ENCODE peak calls at places on chromosomes 12 and 14, in ten cellular contexts. C is GM06990; Z is NCI-H345; N is small intestine; S is Daoy; B is stimulated activated CD4-positive, alpha-beta T cell treated with anti-CD3 and anti-CD28 coated beads, Interleukin-12 subunit alpha, Interleukin-12 subunit beta, amount 100 ng/mL, for 48 hours; R is putamen; D is stimulated activated effector memory CD8-positive, alpha-beta T cell treated with anti-CD3 and anti-CD28 coated beads, Interleukin-12 subunit alpha, Interleukin-12 subunit beta, amount 100 ng/mL, for 72 hours; L is GM12865; Q is Calu3. X is an unnamed sample.

GRCh38 chr12:2118481-2119255 is 65.9 kb downstream of the CACNA1C start:
- DNase-seq in C (no peak), Z (no peak), N (no peak), S (no peak), B (no peak), R (no peak), D (no peak), L (no peak), Q (no peak), X (no peak)

GRCh38 chr12:57309420-57309819 is 58.4 kb upstream of the STAC3 start:
- DNase-seq in C (no peak), Z (no peak), N (no peak), S (no peak), B (no peak), R (no peak), D (no peak), L (no peak), Q (no peak), X (peak)

GRCh38 chr14:67515386-67516079 is 17.6 kb upstream of the PLEKHH1 start:
- DNase-seq in C (peak), Z (peak), N (peak), S (peak), B (no peak), R (no peak), D (peak), L (peak), Q (no peak), X (peak)

GRCh38 chr14:61147369-61147897 is 133.7 kb downstream of the TMEM30B start:
- DNase-seq in C (no peak), Z (no peak), N (no peak), S (peak), B (no peak), R (peak), D (no peak), L (no peak), Q (no peak), X (peak)

GRCh38 chr12:110281549-110282342 is 699 bp downstream of the ATP2A2 start:
- DNase-seq in C (peak), Z (peak), N (peak), S (peak), B (peak), R (peak), D (peak), L (peak), Q (peak), X (peak)

GRCh38 chr12:132571051-132571450 is 39.3 kb downstream of the LRCOL1 start:
- DNase-seq in C (no peak), Z (no peak), N (no peak), S (no peak), B (no peak), R (no peak), D (no peak), L (no peak), Q (no peak), X (no peak)

GRCh38 chr14:101480747-101481530 is 80.4 kb upstream of the DIO3 start:
- DNase-seq in C (no peak), Z (no peak), N (no peak), S (peak), B (no peak), R (no peak), D (no peak), L (no peak), Q (peak), X (peak)

GRCh38 chr14:36658091-36659009 is 3.3 kb upstream of the PAX9 start:
- DNase-seq in C (no peak), Z (peak), N (no peak), S (no peak), B (no peak), R (no peak), D (no peak), L (no peak), Q (no peak), X (no peak)

GRCh38 chr12:3135522-3136461 is 58.6 kb downstream of the TSPAN9 start:
- DNase-seq in C (peak), Z (peak), N (peak), S (peak), B (peak), R (peak), D (peak), L (peak), Q (peak), X (peak)

GRCh38 chr12:47636908-47637780 is 68.7 kb downstream of the RPAP3 start:
- DNase-seq in C (peak), Z (peak), N (peak), S (peak), B (peak), R (no peak), D (peak), L (peak), Q (peak), X (peak)

GRCh38 chr12:47762850-47763440 is 4.3 kb upstream of the RAPGEF3 start:
- DNase-seq in C (no peak), Z (no peak), N (no peak), S (no peak), B (no peak), R (no peak), D (no peak), L (no peak), Q (no peak), X (no peak)

GRCh38 chr12:31517994-31518393 is 72.9 kb downstream of the DENND5B start:
- DNase-seq in C (no peak), Z (peak), N (no peak), S (peak), B (no peak), R (no peak), D (no peak), L (no peak), Q (no peak), X (no peak)

GRCh38 chr14:64447890-64448667 is 17.2 kb upstream of the AKAP5 start:
- DNase-seq in C (no peak), Z (no peak), N (peak), S (no peak), B (no peak), R (no peak), D (no peak), L (no peak), Q (no peak), X (no peak)

GRCh38 chr14:104109731-104110361 is 24.3 kb downstream of the ASPG start:
- DNase-seq in C (no peak), Z (no peak), N (no peak), S (no peak), B (no peak), R (no peak), D (no peak), L (no peak), Q (no peak), X (no peak)

GRCh38 chr12:109131522-109132050 is 15.2 kb downstream of the ACACB start:
- DNase-seq in C (no peak), Z (no peak), N (no peak), S (no peak), B (no peak), R (no peak), D (no peak), L (no peak), Q (no peak), X (no peak)

GRCh38 chr14:23302290-23303225 is at the start of gene PPP1R3E:
- DNase-seq in C (peak), Z (peak), N (peak), S (peak), B (peak), R (peak), D (peak), L (peak), Q (peak), X (peak)

GRCh38 chr14:98798099-98798498 is 473.9 kb downstream of the BCL11B start:
- DNase-seq in C (no peak), Z (peak), N (peak), S (no peak), B (no peak), R (no peak), D (no peak), L (no peak), Q (no peak), X (no peak)

GRCh38 chr12:14256139-14256538 is 109.3 kb upstream of the ATF7IP start:
- DNase-seq in C (no peak), Z (no peak), N (no peak), S (peak), B (peak), R (no peak), D (no peak), L (peak), Q (no peak), X (peak)

GRCh38 chr12:67735868-67736267 is 87.3 kb downstream of the DYRK2 start:
- DNase-seq in C (no peak), Z (no peak), N (no peak), S (no peak), B (no peak), R (no peak), D (no peak), L (no peak), Q (no peak), X (no peak)

GRCh38 chr12:16863742-16864141 is 257.8 kb upstream of the LMO3 start:
- DNase-seq in C (no peak), Z (no peak), N (no peak), S (no peak), B (no peak), R (no peak), D (no peak), L (no peak), Q (no peak), X (no peak)

GRCh38 chr14:51236314-51236713 is 3.7 kb upstream of the TMX1 start:
- DNase-seq in C (no peak), Z (no peak), N (no peak), S (peak), B (no peak), R (no peak), D (no peak), L (no peak), Q (no peak), X (peak)

GRCh38 chr14:26867171-26867757 is 269.4 kb upstream of the NOVA1 start:
- DNase-seq in C (no peak), Z (peak), N (no peak), S (peak), B (no peak), R (peak), D (no peak), L (no peak), Q (no peak), X (peak)

GRCh38 chr14:80291099-80291498 is 79.8 kb upstream of the DIO2 start:
- DNase-seq in C (no peak), Z (no peak), N (no peak), S (no peak), B (no peak), R (no peak), D (no peak), L (no peak), Q (no peak), X (no peak)

GRCh38 chr14:69260979-69261605 is 1.1 kb downstream of the GALNT16 start:
- DNase-seq in C (peak), Z (peak), N (peak), S (peak), B (peak), R (no peak), D (peak), L (peak), Q (peak), X (peak)

GRCh38 chr14:105325716-105326567 is 11.4 kb downstream of the PACS2 start:
- DNase-seq in C (peak), Z (no peak), N (no peak), S (no peak), B (no peak), R (no peak), D (no peak), L (no peak), Q (no peak), X (no peak)

GRCh38 chr12:42790761-42791151 is 201.2 kb upstream of the PRICKLE1 start:
- DNase-seq in C (no peak), Z (no peak), N (no peak), S (peak), B (no peak), R (no peak), D (no peak), L (no peak), Q (peak), X (peak)

GRCh38 chr12:109555431-109556315 is 17.6 kb downstream of the MMAB start:
- DNase-seq in C (no peak), Z (no peak), N (no peak), S (no peak), B (no peak), R (no peak), D (no peak), L (no peak), Q (no peak), X (no peak)

GRCh38 chr14:39025810-39026627 is 77.0 kb downstream of the SEC23A start:
- DNase-seq in C (no peak), Z (no peak), N (no peak), S (no peak), B (no peak), R (no peak), D (no peak), L (no peak), Q (no peak), X (no peak)

GRCh38 chr12:118060301-118061010 is 523 bp downstream of the WSB2 start:
- DNase-seq in C (peak), Z (peak), N (peak), S (peak), B (no peak), R (peak), D (no peak), L (peak), Q (peak), X (peak)

GRCh38 chr14:77055981-77056380 is 27.5 kb upstream of the IRF2BPL start:
- DNase-seq in C (no peak), Z (no peak), N (no peak), S (no peak), B (no peak), R (no peak), D (no peak), L (no peak), Q (no peak), X (no peak)

GRCh38 chr14:91983571-91983970 is 36.1 kb upstream of the FBLN5 start:
- DNase-seq in C (no peak), Z (no peak), N (no peak), S (no peak), B (no peak), R (no peak), D (no peak), L (no peak), Q (no peak), X (no peak)

X was measured in epithelial cell of esophagus.